ENCODE peak calls at places on chromosomes 13 and 19, in five cellular contexts. I, Y, J, O and K are unnamed samples.

GRCh38 chr13:57627663-57628062 is 3.9 kb upstream of the PCDH17 start:
- DNase-seq in I (no peak), O (no peak), Y (peak; percentile 22), J (peak; percentile 25), K (peak; percentile 73)

GRCh38 chr13:30043631-30043925 is 193.2 kb upstream of the UBL3 start:
- DNase-seq in J (no peak), I (no peak), Y (no peak), O (no peak), K (no peak)

GRCh38 chr19:53977991-53978731 is 13.3 kb upstream of the CACNG6 start:
- DNase-seq in Y (no peak), I (no peak), O (peak; percentile 57), J (peak; percentile 80), K (no peak)

GRCh38 chr19:7450243-7451223 is 38.3 kb downstream of the PEX11G start:
- DNase-seq in Y (no peak), O (no peak), I (no peak), J (peak; percentile 44), K (no peak)

GRCh38 chr13:31631071-31631470 is 108.3 kb upstream of the RXFP2 start:
- DNase-seq in I (no peak), J (peak; percentile 48), Y (no peak), O (no peak), K (peak; percentile 72)

GRCh38 chr19:54325194-54325621 is 12.2 kb upstream of the LILRA5 start:
- DNase-seq in Y (no peak), O (no peak), I (peak; percentile 43), J (peak; percentile 38), K (peak; percentile 84)

GRCh38 chr13:112014857-112015256 is 52.1 kb upstream of the SOX1 start:
- DNase-seq in O (no peak), Y (no peak), J (peak; percentile 0), I (no peak), K (no peak)

GRCh38 chr13:52846567-52847321 is 1.7 kb downstream of the PCDH8 start:
- DNase-seq in Y (no peak), O (peak; percentile 15), J (peak; percentile 28), I (no peak), K (no peak)

GRCh38 chr13:113836917-113837553 is 26.8 kb downstream of the GAS6 start:
- DNase-seq in J (peak; percentile 98), Y (no peak), I (no peak), O (no peak), K (no peak)

GRCh38 chr19:16520074-16520973 is 21.9 kb downstream of the CHERP start:
- DNase-seq in J (no peak), O (no peak), I (no peak), Y (no peak), K (no peak)

GRCh38 chr19:10870501-10870954 is 825 bp upstream of the CARM1 start:
- DNase-seq in Y (no peak), I (no peak), J (no peak), O (no peak), K (no peak)

GRCh38 chr13:48542581-48543341 is 9.9 kb upstream of the RCBTB2 start:
- DNase-seq in O (no peak), I (no peak), J (peak; percentile 20), Y (peak; percentile 3), K (peak; percentile 33)

GRCh38 chr13:93875527-93875926 is 604.0 kb downstream of the DCT start:
- DNase-seq in Y (no peak), I (no peak), O (no peak), J (peak; percentile 75), K (no peak)

GRCh38 chr19:48487944-48488343 is 18.8 kb downstream of the CYTH2 start:
- DNase-seq in Y (no peak), I (no peak), J (peak; percentile 73), O (no peak), K (no peak)

GRCh38 chr19:3433313-3433712 is 47.0 kb downstream of the SMIM24 start:
- DNase-seq in J (no peak), Y (no peak), O (no peak), I (no peak), K (no peak)

GRCh38 chr19:46946090-46946489 is 73.5 kb upstream of the NPAS1 start:
- DNase-seq in J (no peak), I (no peak), Y (no peak), O (no peak), K (no peak)

GRCh38 chr13:77857810-77858209 is 60.8 kb downstream of the EDNRB start:
- DNase-seq in O (no peak), I (no peak), J (peak; percentile 52), Y (no peak), K (no peak)

GRCh38 chr19:56393119-56394012 is at the start of gene ZNF582:
- DNase-seq in J (peak; percentile 95), I (peak; percentile 90), Y (peak; percentile 93), O (peak; percentile 87), K (peak; percentile 99)

GRCh38 chr13:75365724-75366173 is 116.2 kb downstream of the TBC1D4 start:
- DNase-seq in I (no peak), J (peak; percentile 83), O (no peak), Y (no peak), K (peak; percentile 66)

GRCh38 chr13:49303533-49304252 is 56.0 kb downstream of the CDADC1 start:
- DNase-seq in Y (no peak), I (no peak), O (no peak), J (no peak), K (no peak)

GRCh38 chr13:74206061-74206561 is 71.9 kb upstream of the KLF12 start:
- DNase-seq in Y (no peak), J (peak; percentile 75), O (no peak), I (no peak), K (no peak)

GRCh38 chr19:13169769-13170168 is 19.6 kb downstream of the IER2 start:
- DNase-seq in O (no peak), J (peak; percentile 80), Y (no peak), I (no peak), K (no peak)

GRCh38 chr13:110464547-110465343 is 96.8 kb downstream of the RAB20 start:
- DNase-seq in Y (no peak), J (no peak), O (no peak), I (no peak), K (no peak)